ENCODE peak calls at places on chromosome 16, in four cellular contexts. B is A549, R is ovary, O is stomach. M is an unnamed sample.

GRCh38 chr16:67546761-67547422 is 15.4 kb upstream of the CTCF start:
- DNase-seq in B (peak), R (peak), O (peak), M (peak)

GRCh38 chr16:8173111-8173644 is 417.1 kb downstream of the TMEM114 start:
- DNase-seq in B (peak), R (no peak), O (peak), M (no peak)

GRCh38 chr16:49857423-49858181 is 1.7 kb upstream of the ZNF423 start:
- DNase-seq in B (peak), R (peak), O (peak), M (no peak)

GRCh38 chr16:81813648-81814047 is 34.6 kb downstream of the PLCG2 start:
- DNase-seq in B (no peak), R (no peak), O (no peak), M (no peak)

GRCh38 chr16:73068546-73069401 is 20.8 kb upstream of the ZFHX3 start:
- DNase-seq in B (no peak), R (no peak), O (no peak), M (peak)

GRCh38 chr16:68993885-68994284 is 111.6 kb upstream of the HAS3 start:
- DNase-seq in B (peak), R (no peak), O (no peak), M (no peak)

GRCh38 chr16:77767826-77768225 is 20.5 kb upstream of the VAT1L start:
- DNase-seq in B (no peak), R (no peak), O (no peak), M (no peak)

GRCh38 chr16:88195021-88195581 is 187.7 kb upstream of the ZNF469 start:
- DNase-seq in B (no peak), R (no peak), O (no peak), M (no peak)

GRCh38 chr16:20763461-20764232 is at the start of gene ACSM3:
- DNase-seq in B (peak), R (peak), O (peak), M (no peak)

GRCh38 chr16:86517652-86518258 is 7.4 kb downstream of the FOXF1 start:
- DNase-seq in B (peak), R (no peak), O (peak), M (no peak)

GRCh38 chr16:2253293-2253692 is 1.9 kb upstream of the ECI1 start:
- DNase-seq in B (no peak), R (no peak), O (no peak), M (no peak)

GRCh38 chr16:30066882-30067583 is 1.5 kb downstream of the ALDOA start:
- DNase-seq in B (no peak), R (no peak), O (no peak), M (no peak)

GRCh38 chr16:49469930-49470451 is 96.4 kb downstream of the C16orf78 start:
- DNase-seq in B (no peak), R (peak), O (peak), M (peak)

GRCh38 chr16:79267146-79267545 is 333.4 kb downstream of the MAF start:
- DNase-seq in B (no peak), R (no peak), O (no peak), M (no peak)

GRCh38 chr16:89325861-89326471 is 108.5 kb downstream of the ZNF778 start:
- DNase-seq in B (peak), R (peak), O (peak), M (no peak)

DNA sequence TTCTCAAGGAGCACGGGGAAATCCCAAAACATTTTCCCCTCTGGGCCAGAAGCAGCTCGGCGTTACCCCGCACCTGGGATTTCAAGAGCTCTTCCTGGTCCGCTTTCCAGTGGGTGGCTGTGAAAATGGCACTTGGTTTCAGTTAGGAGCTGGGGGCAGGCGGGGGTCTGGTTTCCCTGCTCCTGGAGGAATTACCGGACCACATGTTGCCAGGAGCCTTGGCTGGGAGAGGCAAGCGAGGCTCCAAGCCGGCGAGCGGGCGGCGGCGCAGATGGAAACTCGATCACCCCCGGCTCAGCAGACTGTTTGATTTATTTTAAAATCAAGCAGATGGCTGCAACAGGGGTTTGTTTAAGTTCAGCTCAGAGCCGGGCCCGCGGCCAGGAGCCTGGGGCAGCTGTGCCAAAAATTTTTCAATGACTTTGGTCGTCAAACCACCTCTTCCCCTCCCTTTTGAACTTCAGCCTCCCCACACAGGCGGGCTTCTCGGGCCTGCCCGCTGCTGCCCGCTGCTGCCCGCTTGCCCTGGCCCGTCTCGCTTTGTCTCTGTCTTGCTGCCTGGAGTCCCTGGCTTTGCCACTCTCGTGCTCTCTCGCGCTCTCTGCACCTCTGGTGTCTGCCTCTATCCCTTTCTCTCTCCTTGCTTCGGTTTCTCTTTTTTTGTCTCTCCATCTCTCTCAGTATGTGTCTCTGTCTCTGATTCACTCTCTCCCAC is 108.0 kb upstream of the CIBAR2 start:
- DNase-seq in B (no peak), R (peak), O (peak), M (no peak)
- TF ChIP-seq EP300 in B (no peak), R (no peak), O (no peak), M (no peak)

GRCh38 chr16:10554569-10554968 is 25.8 kb downstream of the EMP2 start:
- DNase-seq in B (no peak), R (no peak), O (no peak), M (no peak)

GRCh38 chr16:10552281-10552680 is 28.1 kb downstream of the EMP2 start:
- DNase-seq in B (no peak), R (no peak), O (no peak), M (no peak)

GRCh38 chr16:10551881-10552280 is 28.5 kb downstream of the EMP2 start:
- DNase-seq in B (no peak), R (no peak), O (no peak), M (no peak)

GRCh38 chr16:10556240-10556639 is 24.2 kb downstream of the EMP2 start:
- DNase-seq in B (no peak), R (no peak), O (no peak), M (no peak)

GRCh38 chr16:10552998-10553491 is 27.4 kb downstream of the EMP2 start:
- DNase-seq in B (peak), R (no peak), O (peak), M (no peak)
- TF ChIP-seq POLR2A in B (no peak), R (no peak), O (no peak), M (no peak)

GRCh38 chr16:23355106-23355670 is 53.1 kb downstream of the SCNN1B start:
- DNase-seq in B (no peak), R (no peak), O (no peak), M (no peak)
- TF ChIP-seq EP300 in B (no peak), R (no peak), O (no peak), M (no peak)

GRCh38 chr16:11588321-11589244 is 1.9 kb upstream of the LITAF start:
- DNase-seq in B (no peak), R (no peak), O (no peak), M (no peak)
- TF ChIP-seq POLR2A in B (no peak), R (no peak), O (no peak), M (no peak)

GRCh38 chr16:4450921-4451619 is 23.4 kb downstream of the NMRAL1 start:
- DNase-seq in B (no peak), R (no peak), O (no peak), M (no peak)
- TF ChIP-seq EP300 in B (no peak), R (no peak), O (no peak), M (no peak)

DNA sequence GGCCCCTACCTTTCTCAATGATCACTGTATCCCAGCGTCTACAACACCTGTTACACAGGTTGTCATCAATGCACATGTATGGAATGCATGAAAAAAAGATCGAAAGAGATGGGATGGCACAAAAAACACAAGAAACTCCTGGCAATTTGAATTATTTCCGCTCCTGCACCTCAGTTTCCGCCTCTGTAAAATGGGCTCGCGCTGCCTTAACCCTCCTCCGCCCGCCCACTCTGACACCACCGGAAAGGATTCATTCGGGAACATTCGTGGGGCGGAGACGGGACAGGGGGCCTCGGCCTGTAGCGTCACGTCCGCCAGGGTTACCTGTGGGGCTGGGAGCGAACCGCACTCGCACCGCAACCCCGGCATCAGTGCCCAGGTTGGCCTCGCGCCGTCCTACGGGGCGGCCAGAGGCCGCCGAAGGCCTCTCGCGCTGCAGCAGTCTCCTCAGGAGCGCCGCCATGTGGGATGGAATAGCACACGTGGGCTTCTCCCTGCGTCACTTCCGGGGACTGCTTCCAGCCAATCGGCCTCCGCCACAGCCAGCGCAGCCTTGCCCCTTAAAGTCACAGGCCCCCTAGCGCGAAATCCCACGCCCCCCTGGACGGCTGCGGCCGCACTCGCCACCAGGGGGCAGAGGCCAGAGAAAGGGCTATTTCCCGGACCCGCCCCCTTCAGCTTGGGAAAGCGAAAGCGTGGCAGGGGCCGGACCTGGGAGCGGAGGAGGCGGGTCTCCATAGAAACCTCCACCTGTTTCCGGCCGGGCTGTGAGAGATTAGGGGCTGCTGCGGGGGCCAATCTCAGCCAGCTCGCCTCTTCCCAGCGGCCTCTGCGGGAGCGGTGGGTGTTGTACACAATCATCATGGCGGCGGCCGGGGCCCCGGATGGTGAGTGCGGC is at the start of the genes EARS2 and UBFD1:
- DNase-seq in B (peak), R (peak), O (peak), M (peak)
- TF ChIP-seq POLR2A in B (peak), R (peak), O (no peak), M (no peak)

DNA sequence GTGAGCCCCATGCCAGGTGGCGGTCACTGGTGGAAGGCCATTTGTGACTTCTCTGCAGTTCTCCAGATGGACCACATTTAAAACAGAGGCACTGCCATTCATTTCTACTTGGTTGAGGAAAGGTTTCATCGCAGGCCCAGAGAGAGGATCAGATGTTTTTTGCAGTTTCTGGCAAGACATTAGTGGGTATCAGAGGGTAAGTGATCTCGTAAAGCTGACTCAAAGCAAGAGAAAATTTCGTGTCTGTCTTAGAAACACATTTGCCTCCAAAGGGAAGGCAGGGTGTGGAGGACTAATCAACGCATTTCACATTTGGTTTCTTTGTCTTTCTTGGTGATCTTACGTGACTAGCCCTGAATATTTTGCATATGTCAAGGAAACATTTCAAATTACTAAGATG is 81.8 kb downstream of the PRKCB start:
- DNase-seq in B (no peak), R (no peak), O (no peak), M (no peak)
- TF ChIP-seq EP300 in B (no peak), R (no peak), O (no peak), M (no peak)